ENCODE peak calls at places on chromosomes 13 and 19, in five cellular contexts. O is progenitor cell of endocrine pancreas, U is NCI-H748 treated with DMSO at 0.1 percent for 48 hours, T is GM13977, J is occipital lobe. E is an unnamed sample.

GRCh38 chr19:18558202-18558555 is 509 bp downstream of the KXD1 start:
- DNase-seq in J (no peak), O (no peak), U (no peak), T (no peak), E (no peak)

GRCh38 chr13:99071211-99071610 is 93.3 kb upstream of the DOCK9 start:
- DNase-seq in O (no peak), T (no peak), U (no peak), J (no peak), E (no peak)

GRCh38 chr13:81602236-81602635 is 1261.3 kb upstream of the SPRY2 start:
- DNase-seq in T (no peak), J (no peak), U (no peak), O (no peak), E (no peak)

GRCh38 chr19:737591-738093 is 13.3 kb upstream of the MISP start:
- DNase-seq in O (peak; percentile 49), J (no peak), T (peak; percentile 88), U (no peak), E (no peak)

GRCh38 chr13:49890376-49890775 is 45.8 kb downstream of the SPRYD7 start:
- DNase-seq in U (no peak), O (no peak), T (no peak), J (no peak), E (no peak)

GRCh38 chr13:42735011-42735410 is 46.4 kb upstream of the FAM216B start:
- DNase-seq in U (no peak), J (no peak), T (no peak), O (no peak), E (no peak)

GRCh38 chr19:30718728-30719127 is 346.5 kb downstream of the ZNF536 start:
- DNase-seq in J (no peak), O (no peak), T (no peak), U (no peak), E (no peak)

GRCh38 chr13:29509999-29510586 is 85.4 kb downstream of the SLC7A1 start:
- DNase-seq in O (no peak), T (no peak), J (no peak), U (no peak), E (no peak)

GRCh38 chr13:23391752-23392151 is 41.8 kb downstream of the SACS start:
- DNase-seq in T (no peak), U (no peak), J (no peak), O (no peak), E (no peak)

GRCh38 chr13:95643814-95644598 is 500 bp downstream of the DZIP1 start:
- DNase-seq in J (peak; percentile 35), T (no peak), O (peak; percentile 37), U (no peak), E (peak; percentile 69)

GRCh38 chr13:110610955-110611595 is 4.3 kb upstream of the NAXD start:
- DNase-seq in O (no peak), J (no peak), U (no peak), T (no peak), E (no peak)

GRCh38 chr13:75764251-75764650 is 128.1 kb downstream of the LMO7 start:
- DNase-seq in O (no peak), T (no peak), U (no peak), J (no peak), E (no peak)

GRCh38 chr13:46908511-46908910 is 11.7 kb upstream of the HTR2A start:
- DNase-seq in U (no peak), O (no peak), J (no peak), T (no peak), E (no peak)

GRCh38 chr13:51689597-51689996 is 105.3 kb downstream of the WDFY2 start:
- DNase-seq in J (no peak), T (no peak), U (no peak), O (no peak), E (no peak)

GRCh38 chr13:43196171-43196611 is 172.8 kb downstream of the DNAJC15 start:
- DNase-seq in U (no peak), T (no peak), O (no peak), J (no peak), E (no peak)

GRCh38 chr13:71303144-71303543 is 563.9 kb downstream of the DACH1 start:
- DNase-seq in O (no peak), U (no peak), T (no peak), J (no peak), E (no peak)

GRCh38 chr13:75968103-75968838 is 332.1 kb downstream of the LMO7 start:
- DNase-seq in T (no peak), J (no peak), O (no peak), U (no peak), E (no peak)

GRCh38 chr13:97535619-97536018 is 101.7 kb downstream of the RAP2A start:
- DNase-seq in U (no peak), O (no peak), J (no peak), T (no peak), E (no peak)

GRCh38 chr19:3670258-3670795 is 29.9 kb downstream of the PIP5K1C start:
- DNase-seq in U (no peak), O (no peak), J (no peak), T (no peak), E (no peak)

GRCh38 chr19:3537438-3538240 is 1.3 kb upstream of the TEKTIP1 start:
- DNase-seq in T (no peak), U (no peak), J (no peak), O (no peak), E (no peak)

GRCh38 chr19:628168-628567 is 5.2 kb downstream of the POLRMT start:
- DNase-seq in U (no peak), T (no peak), J (no peak), O (no peak), E (no peak)

GRCh38 chr19:38070573-38070972 is 153.4 kb downstream of the DPF1 start:
- DNase-seq in J (no peak), O (no peak), U (no peak), T (no peak), E (no peak)

GRCh38 chr13:88651531-88651930 is 980.4 kb downstream of the SLITRK5 start:
- DNase-seq in U (no peak), T (no peak), J (no peak), O (no peak), E (no peak)

GRCh38 chr19:50050406-50051223 is 24.8 kb downstream of the ZNF473 start:
- DNase-seq in T (peak; percentile 78), U (peak; percentile 90), J (peak; percentile 86), O (no peak), E (peak; percentile 44)

E was measured in mesothelial cell of epicardium.